ENCODE peak calls at places on chromosome 11, in six cellular contexts. F is CD4-positive, alpha-beta memory T cell; Q is glutamatergic neuron; U is cardiac muscle cell; W is HFF-Myc; M is germinal center. H is an unnamed sample.

GRCh38 chr11:33670250-33671011 is 30.2 kb downstream of the C11orf91 start:
- DNase-seq in W (no peak), M (no peak), Q (no peak), U (no peak), F (no peak), H (no peak)

GRCh38 chr11:2581151-2581930 is 118.5 kb downstream of the KCNQ1OT1 start:
- DNase-seq in U (no peak), Q (peak; percentile 8), W (no peak), F (no peak), M (no peak), H (no peak)

GRCh38 chr11:71329731-71330130 is 77.4 kb upstream of the SHANK2 start:
- DNase-seq in M (no peak), W (no peak), Q (no peak), U (no peak), F (no peak), H (no peak)

GRCh38 chr11:62543680-62544444 is 2.7 kb downstream of the AHNAK start:
- DNase-seq in W (no peak), U (no peak), M (no peak), F (peak; percentile 30), Q (no peak), H (no peak)

GRCh38 chr11:6862961-6863360 is at the start of gene OR10A2:
- DNase-seq in U (peak; percentile 13), Q (no peak), M (no peak), W (peak; percentile 22), F (no peak), H (peak; percentile 81)

GRCh38 chr11:57982763-57983162 is 40.9 kb upstream of the OR9Q1 start:
- DNase-seq in U (no peak), Q (no peak), W (no peak), F (no peak), M (no peak), H (no peak)

GRCh38 chr11:69130586-69131566 is 24.9 kb upstream of the SMIM38 start:
- DNase-seq in Q (no peak), F (no peak), W (no peak), M (no peak), U (no peak), H (peak; percentile 8)

GRCh38 chr11:1229471-1230120 is 6.7 kb downstream of the MUC5B start:
- DNase-seq in Q (peak; percentile 14), M (no peak), U (no peak), F (peak; percentile 28), W (no peak), H (no peak)

GRCh38 chr11:64715756-64716470 is 7.1 kb downstream of the NRXN2 start:
- DNase-seq in W (no peak), M (no peak), U (no peak), F (peak; percentile 20), Q (no peak), H (no peak)

GRCh38 chr11:26227883-26228502 is 103.9 kb upstream of the ANO3 start:
- DNase-seq in Q (no peak), U (no peak), F (no peak), W (no peak), M (no peak), H (no peak)

GRCh38 chr11:119793335-119793984 is 64.5 kb upstream of the NECTIN1 start:
- DNase-seq in U (no peak), M (no peak), F (no peak), Q (no peak), W (no peak), H (no peak)

GRCh38 chr11:8201524-8202365 is 32.9 kb upstream of the RIC3 start:
- DNase-seq in F (no peak), W (no peak), Q (no peak), M (peak; percentile 30), U (no peak), H (no peak)